ENCODE peak calls at places on chromosomes 3 and 15, in ten cellular contexts. Z is GM10248, C is coronary artery, H is cardiac muscle cell, K is cardiac fibroblast, D is GM13977, U is astrocyte of the spinal cord, X is lower leg skin, M is right atrium auricular region, B is bronchial epithelial cell. S is an unnamed sample.

GRCh38 chr3:133938770-133939495 is 43.3 kb upstream of the RAB6B start:
- DNase-seq in Z (no peak), C (no peak), H (no peak), K (peak), D (no peak), U (no peak), X (peak), M (no peak), B (peak), S (peak)

GRCh38 chr3:143121240-143122088 is 1.9 kb downstream of the CHST2 start:
- DNase-seq in Z (peak), C (no peak), H (peak), K (peak), D (peak), U (peak), X (peak), M (no peak), B (no peak), S (peak)

GRCh38 chr3:71102111-71103039 is 481.2 kb downstream of the FOXP1 start:
- DNase-seq in Z (no peak), C (no peak), H (no peak), K (peak), D (no peak), U (peak), X (no peak), M (no peak), B (peak), S (no peak)

GRCh38 chr15:41980654-41981323 is 8.4 kb upstream of the EHD4 start:
- DNase-seq in Z (no peak), C (peak), H (no peak), K (no peak), D (no peak), U (no peak), X (peak), M (no peak), B (no peak), S (no peak)

GRCh38 chr3:104628185-104628789 is 738.4 kb upstream of the ALCAM start:
- DNase-seq in Z (peak), C (no peak), H (peak), K (peak), D (peak), U (peak), X (no peak), M (no peak), B (peak), S (no peak)

GRCh38 chr15:93719941-93720351 is 511.4 kb upstream of the MCTP2 start:
- DNase-seq in Z (no peak), C (no peak), H (no peak), K (no peak), D (no peak), U (peak), X (no peak), M (no peak), B (peak), S (no peak)

GRCh38 chr3:185330238-185330637 is 32.7 kb upstream of the MAP3K13 start:
- DNase-seq in Z (no peak), C (no peak), H (no peak), K (no peak), D (no peak), U (no peak), X (no peak), M (no peak), B (no peak), S (no peak)

GRCh38 chr3:146747928-146748327 is 142.8 kb upstream of the PLSCR5 start:
- DNase-seq in Z (no peak), C (no peak), H (peak), K (peak), D (no peak), U (peak), X (no peak), M (no peak), B (peak), S (no peak)

GRCh38 chr3:69231929-69232437 is 109.6 kb upstream of the LMOD3 start:
- DNase-seq in Z (no peak), C (no peak), H (peak), K (peak), D (no peak), U (no peak), X (no peak), M (no peak), B (peak), S (no peak)

GRCh38 chr3:196454935-196455334 is 22.7 kb upstream of the UBXN7 start:
- DNase-seq in Z (no peak), C (no peak), H (no peak), K (no peak), D (no peak), U (peak), X (peak), M (no peak), B (no peak), S (no peak)

GRCh38 chr15:64695571-64695992 is 79.8 kb downstream of the RBPMS2 start:
- DNase-seq in Z (no peak), C (no peak), H (no peak), K (no peak), D (no peak), U (no peak), X (no peak), M (no peak), B (no peak), S (no peak)

GRCh38 chr3:173652093-173652492 is 254.5 kb downstream of the NLGN1 start:
- DNase-seq in Z (no peak), C (no peak), H (no peak), K (no peak), D (no peak), U (peak), X (no peak), M (no peak), B (no peak), S (no peak)

GRCh38 chr3:152405915-152406802 is 137.4 kb downstream of the MBNL1 start:
- DNase-seq in Z (no peak), C (no peak), H (no peak), K (peak), D (no peak), U (peak), X (no peak), M (no peak), B (peak), S (no peak)

GRCh38 chr3:46629571-46630517 is 17.5 kb downstream of the FAM240A start:
- DNase-seq in Z (peak), C (no peak), H (peak), K (peak), D (peak), U (peak), X (peak), M (peak), B (peak), S (peak)

GRCh38 chr3:38742551-38742950 is 73.5 kb downstream of the SCN10A start:
- DNase-seq in Z (no peak), C (no peak), H (no peak), K (no peak), D (no peak), U (no peak), X (no peak), M (no peak), B (no peak), S (no peak)

GRCh38 chr3:143975549-143976152 is 4.0 kb downstream of the DIPK2A start:
- DNase-seq in Z (no peak), C (no peak), H (peak), K (peak), D (peak), U (peak), X (no peak), M (no peak), B (peak), S (no peak)

DNA sequence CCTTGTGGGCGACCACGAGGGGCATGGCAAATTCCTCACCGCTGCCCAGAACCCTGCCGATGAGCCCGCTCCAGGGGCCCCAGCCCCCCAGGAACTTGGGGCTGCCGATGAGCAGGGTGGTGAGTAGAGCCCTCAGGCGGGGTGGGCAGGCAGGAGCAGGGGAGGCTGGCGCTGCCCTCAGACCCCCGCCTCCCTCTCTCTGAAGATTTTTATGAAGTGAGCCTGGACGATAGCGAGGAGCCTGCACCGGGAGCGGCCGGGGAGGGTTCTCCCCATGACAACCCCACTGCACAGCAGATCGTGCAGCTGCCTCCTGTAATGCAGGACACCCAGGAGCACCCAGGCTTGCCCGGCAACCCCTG is 56.7 kb upstream of the UBE2Q2 start:
- DNase-seq in Z (no peak), C (no peak), H (no peak), K (no peak), D (no peak), U (no peak), X (no peak), M (no peak), B (no peak), S (no peak)
- TF ChIP-seq CTCF in Z (no peak), C (no peak), H (no peak), K (no peak), D (no peak), U (no peak), X (no peak), M (no peak), B (no peak), S (no peak)

GRCh38 chr3:137409584-137409983 is 354.5 kb upstream of the SOX14 start:
- DNase-seq in Z (no peak), C (no peak), H (no peak), K (no peak), D (peak), U (no peak), X (no peak), M (no peak), B (no peak), S (no peak)
- TF ChIP-seq CTCF in Z (no peak), C (no peak), H (no peak), K (no peak), D (peak), U (no peak), X (no peak), M (no peak), B (no peak), S (no peak)

GRCh38 chr15:80615783-80616391 is 79.2 kb upstream of the ABHD17C start:
- DNase-seq in Z (no peak), C (no peak), H (no peak), K (peak), D (no peak), U (peak), X (peak), M (peak), B (peak), S (no peak)

GRCh38 chr15:80620141-80620540 is 75.0 kb upstream of the ABHD17C start:
- DNase-seq in Z (no peak), C (no peak), H (no peak), K (no peak), D (no peak), U (no peak), X (no peak), M (no peak), B (no peak), S (no peak)

GRCh38 chr15:80618666-80619481 is 76.2 kb upstream of the ABHD17C start:
- DNase-seq in Z (no peak), C (no peak), H (no peak), K (no peak), D (no peak), U (no peak), X (no peak), M (no peak), B (no peak), S (no peak)

GRCh38 chr15:80620931-80621330 is 74.2 kb upstream of the ABHD17C start:
- DNase-seq in Z (no peak), C (no peak), H (no peak), K (peak), D (no peak), U (no peak), X (no peak), M (no peak), B (no peak), S (no peak)

GRCh38 chr15:80619677-80620076 is 75.4 kb upstream of the ABHD17C start:
- DNase-seq in Z (no peak), C (no peak), H (no peak), K (peak), D (no peak), U (no peak), X (no peak), M (no peak), B (no peak), S (no peak)
- TF ChIP-seq CTCF in Z (no peak), C (no peak), H (peak), K (no peak), D (no peak), U (peak), X (no peak), M (no peak), B (peak), S (peak)

GRCh38 chr3:15989419-15989818 is 185.1 kb upstream of the GALNT15 start:
- DNase-seq in Z (no peak), C (no peak), H (no peak), K (peak), D (no peak), U (no peak), X (no peak), M (no peak), B (peak), S (no peak)
- TF ChIP-seq CTCF in Z (no peak), C (no peak), H (peak), K (peak), D (peak), U (peak), X (no peak), M (no peak), B (peak), S (no peak)

S was measured in dorsolateral prefrontal cortex.